ENCODE peak calls at places on chromosomes 13 and 19, in five cellular contexts. One of them, this sample, is unnamed.

GRCh38 chr13:20360041-20360491 is 127.9 kb upstream of the GJB6 start:
- DNase-seq in GM12865: no peak
- DNase-seq in kidney epithelial cell: no peak
- DNase-seq in esophagus squamous epithelium: no peak
- DNase-seq in HFF-Myc: no peak
- DNase-seq in this sample: no peak

GRCh38 chr13:53200498-53201453 is 172.2 kb downstream of the OLFM4 start:
- DNase-seq in esophagus squamous epithelium: no peak
- DNase-seq in HFF-Myc: no peak
- DNase-seq in GM12865: no peak
- DNase-seq in kidney epithelial cell: no peak
- DNase-seq in this sample: no peak

GRCh38 chr13:53198017-53198416 is 169.4 kb downstream of the OLFM4 start:
- DNase-seq in GM12865: no peak
- DNase-seq in HFF-Myc: no peak
- DNase-seq in kidney epithelial cell: no peak
- DNase-seq in esophagus squamous epithelium: no peak
- DNase-seq in this sample: no peak

GRCh38 chr19:29622191-29623070 is 16.3 kb downstream of the POP4 start:
- DNase-seq in esophagus squamous epithelium: no peak
- DNase-seq in GM12865: peak
- DNase-seq in kidney epithelial cell: no peak
- DNase-seq in HFF-Myc: no peak
- DNase-seq in this sample: no peak

GRCh38 chr19:31316201-31316951 is 32.9 kb downstream of the TSHZ3 start:
- DNase-seq in kidney epithelial cell: no peak
- DNase-seq in GM12865: no peak
- DNase-seq in HFF-Myc: no peak
- DNase-seq in esophagus squamous epithelium: no peak
- DNase-seq in this sample: no peak

GRCh38 chr19:42480335-42481095 is 37.8 kb upstream of the CXCL17 start:
- DNase-seq in HFF-Myc: no peak
- DNase-seq in kidney epithelial cell: no peak
- DNase-seq in esophagus squamous epithelium: no peak
- DNase-seq in GM12865: peak
- DNase-seq in this sample: peak

GRCh38 chr19:38816131-38816750 is 3.5 kb upstream of the LGALS4 start:
- DNase-seq in HFF-Myc: no peak
- DNase-seq in esophagus squamous epithelium: no peak
- DNase-seq in kidney epithelial cell: no peak
- DNase-seq in GM12865: no peak
- DNase-seq in this sample: no peak

GRCh38 chr13:108214511-108215383 is 589 bp downstream of the LIG4 start:
- DNase-seq in esophagus squamous epithelium: peak
- DNase-seq in GM12865: peak
- DNase-seq in HFF-Myc: no peak
- DNase-seq in kidney epithelial cell: no peak
- DNase-seq in this sample: no peak

GRCh38 chr13:45439781-45440462 is 21.7 kb upstream of the SLC25A30 start:
- DNase-seq in kidney epithelial cell: no peak
- DNase-seq in GM12865: no peak
- DNase-seq in HFF-Myc: no peak
- DNase-seq in esophagus squamous epithelium: no peak
- DNase-seq in this sample: no peak

GRCh38 chr19:8127311-8127710 is 22.1 kb downstream of the FBN3 start:
- DNase-seq in GM12865: no peak
- DNase-seq in esophagus squamous epithelium: no peak
- DNase-seq in HFF-Myc: no peak
- DNase-seq in kidney epithelial cell: no peak
- DNase-seq in this sample: no peak

GRCh38 chr13:40534456-40534855 is 132.0 kb downstream of the FOXO1 start:
- DNase-seq in kidney epithelial cell: no peak
- DNase-seq in HFF-Myc: no peak
- DNase-seq in esophagus squamous epithelium: no peak
- DNase-seq in GM12865: no peak
- DNase-seq in this sample: no peak

GRCh38 chr13:48401480-48401879 is 11.4 kb downstream of the LPAR6 start:
- DNase-seq in kidney epithelial cell: no peak
- DNase-seq in HFF-Myc: no peak
- DNase-seq in esophagus squamous epithelium: no peak
- DNase-seq in GM12865: no peak
- DNase-seq in this sample: no peak

GRCh38 chr19:13492128-13492527 is 14.2 kb downstream of the CACNA1A start:
- DNase-seq in esophagus squamous epithelium: no peak
- DNase-seq in GM12865: no peak
- DNase-seq in kidney epithelial cell: no peak
- DNase-seq in HFF-Myc: no peak
- DNase-seq in this sample: peak

GRCh38 chr13:95926231-95926630 is 127.0 kb downstream of the UGGT2 start:
- DNase-seq in HFF-Myc: no peak
- DNase-seq in kidney epithelial cell: no peak
- DNase-seq in GM12865: no peak
- DNase-seq in esophagus squamous epithelium: no peak
- DNase-seq in this sample: no peak

GRCh38 chr13:94214979-94215378 is 264.5 kb downstream of the DCT start:
- DNase-seq in GM12865: no peak
- DNase-seq in HFF-Myc: no peak
- DNase-seq in esophagus squamous epithelium: no peak
- DNase-seq in kidney epithelial cell: no peak
- DNase-seq in this sample: no peak

GRCh38 chr19:16327911-16328823 is 3.5 kb downstream of the KLF2 start:
- DNase-seq in GM12865: peak
- DNase-seq in esophagus squamous epithelium: no peak
- DNase-seq in HFF-Myc: no peak
- DNase-seq in kidney epithelial cell: no peak
- DNase-seq in this sample: no peak

GRCh38 chr13:95714142-95714832 is 37.3 kb downstream of the DNAJC3 start:
- DNase-seq in GM12865: no peak
- DNase-seq in kidney epithelial cell: peak
- DNase-seq in HFF-Myc: no peak
- DNase-seq in esophagus squamous epithelium: no peak
- DNase-seq in this sample: peak

GRCh38 chr13:111657013-111657412 is 336.6 kb downstream of the TEX29 start:
- DNase-seq in esophagus squamous epithelium: no peak
- DNase-seq in kidney epithelial cell: no peak
- DNase-seq in GM12865: no peak
- DNase-seq in HFF-Myc: no peak
- DNase-seq in this sample: no peak

GRCh38 chr19:18980432-18981020 is 39.5 kb upstream of the HOMER3 start:
- DNase-seq in HFF-Myc: no peak
- DNase-seq in GM12865: no peak
- DNase-seq in kidney epithelial cell: no peak
- DNase-seq in esophagus squamous epithelium: no peak
- DNase-seq in this sample: no peak

GRCh38 chr13:41780736-41781708 is 179.9 kb downstream of the VWA8 start:
- DNase-seq in esophagus squamous epithelium: no peak
- DNase-seq in GM12865: no peak
- DNase-seq in kidney epithelial cell: no peak
- DNase-seq in HFF-Myc: peak
- DNase-seq in this sample: peak

GRCh38 chr13:112376050-112376681 is at the start of gene SPACA7:
- DNase-seq in esophagus squamous epithelium: no peak
- DNase-seq in HFF-Myc: no peak
- DNase-seq in kidney epithelial cell: no peak
- DNase-seq in GM12865: no peak
- DNase-seq in this sample: no peak

GRCh38 chr13:48579167-48579918 is 46.5 kb upstream of the RCBTB2 start:
- DNase-seq in kidney epithelial cell: no peak
- DNase-seq in GM12865: peak
- DNase-seq in esophagus squamous epithelium: no peak
- DNase-seq in HFF-Myc: no peak
- DNase-seq in this sample: no peak

GRCh38 chr13:113147206-113147605 is 11.2 kb upstream of the PROZ start:
- DNase-seq in kidney epithelial cell: no peak
- DNase-seq in HFF-Myc: no peak
- DNase-seq in GM12865: no peak
- DNase-seq in esophagus squamous epithelium: no peak
- DNase-seq in this sample: no peak

GRCh38 chr19:17726914-17727773 is 7.9 kb downstream of the MAP1S start:
- DNase-seq in kidney epithelial cell: no peak
- DNase-seq in esophagus squamous epithelium: no peak
- DNase-seq in GM12865: no peak
- DNase-seq in HFF-Myc: no peak
- DNase-seq in this sample: no peak

GRCh38 chr13:21118180-21118579 is 56.8 kb upstream of the LATS2 start:
- DNase-seq in HFF-Myc: no peak
- DNase-seq in GM12865: no peak
- DNase-seq in kidney epithelial cell: no peak
- DNase-seq in esophagus squamous epithelium: no peak
- DNase-seq in this sample: no peak

GRCh38 chr13:107067381-107067780 is 499.4 kb upstream of the ARGLU1 start:
- DNase-seq in esophagus squamous epithelium: no peak
- DNase-seq in GM12865: no peak
- DNase-seq in HFF-Myc: no peak
- DNase-seq in kidney epithelial cell: no peak
- DNase-seq in this sample: no peak

GRCh38 chr19:7915250-7916136 is 863 bp downstream of the TGFBR3L start:
- DNase-seq in GM12865: no peak
- DNase-seq in HFF-Myc: no peak
- DNase-seq in kidney epithelial cell: no peak
- DNase-seq in esophagus squamous epithelium: no peak
- DNase-seq in this sample: no peak

GRCh38 chr19:47414469-47414868 is 4.9 kb downstream of the MEIS3 start:
- DNase-seq in GM12865: peak
- DNase-seq in kidney epithelial cell: no peak
- DNase-seq in HFF-Myc: no peak
- DNase-seq in esophagus squamous epithelium: no peak
- DNase-seq in this sample: no peak

GRCh38 chr13:67130444-67130843 is 99.7 kb downstream of the PCDH9 start:
- DNase-seq in kidney epithelial cell: no peak
- DNase-seq in HFF-Myc: no peak
- DNase-seq in GM12865: no peak
- DNase-seq in esophagus squamous epithelium: no peak
- DNase-seq in this sample: no peak

GRCh38 chr19:40928859-40929258 is 46.8 kb upstream of the CYP2A7 start:
- DNase-seq in HFF-Myc: no peak
- DNase-seq in kidney epithelial cell: no peak
- DNase-seq in esophagus squamous epithelium: no peak
- DNase-seq in GM12865: no peak
- DNase-seq in this sample: no peak

GRCh38 chr19:4579389-4579788 is 19.9 kb upstream of the SEMA6B start:
- DNase-seq in kidney epithelial cell: no peak
- DNase-seq in esophagus squamous epithelium: no peak
- DNase-seq in GM12865: no peak
- DNase-seq in HFF-Myc: no peak
- DNase-seq in this sample: no peak

GRCh38 chr13:106532111-106532929 is 3.1 kb downstream of the EFNB2 start:
- DNase-seq in GM12865: no peak
- DNase-seq in kidney epithelial cell: no peak
- DNase-seq in esophagus squamous epithelium: no peak
- DNase-seq in HFF-Myc: no peak
- DNase-seq in this sample: no peak

GRCh38 chr19:1252221-1252817 is 3.9 kb downstream of the MIDN start:
- DNase-seq in HFF-Myc: no peak
- DNase-seq in esophagus squamous epithelium: peak
- DNase-seq in kidney epithelial cell: no peak
- DNase-seq in GM12865: peak
- DNase-seq in this sample: peak
- H3K4me3 ChIP-seq in HFF-Myc: peak
- H3K4me3 ChIP-seq in esophagus squamous epithelium: peak
- H3K4me3 ChIP-seq in kidney epithelial cell: peak
- H3K4me3 ChIP-seq in GM12865: peak
- H3K4me3 ChIP-seq in this sample: peak

GRCh38 chr13:27619711-27620376 is 485 bp downstream of the LNX2 start:
- DNase-seq in HFF-Myc: no peak
- DNase-seq in GM12865: peak
- DNase-seq in esophagus squamous epithelium: no peak
- DNase-seq in kidney epithelial cell: no peak
- DNase-seq in this sample: no peak
- TF ChIP-seq CTCF in HFF-Myc: no peak
- TF ChIP-seq CTCF in GM12865: peak
- TF ChIP-seq CTCF in esophagus squamous epithelium: peak
- TF ChIP-seq CTCF in kidney epithelial cell: peak
- TF ChIP-seq CTCF in this sample: peak

DNA sequence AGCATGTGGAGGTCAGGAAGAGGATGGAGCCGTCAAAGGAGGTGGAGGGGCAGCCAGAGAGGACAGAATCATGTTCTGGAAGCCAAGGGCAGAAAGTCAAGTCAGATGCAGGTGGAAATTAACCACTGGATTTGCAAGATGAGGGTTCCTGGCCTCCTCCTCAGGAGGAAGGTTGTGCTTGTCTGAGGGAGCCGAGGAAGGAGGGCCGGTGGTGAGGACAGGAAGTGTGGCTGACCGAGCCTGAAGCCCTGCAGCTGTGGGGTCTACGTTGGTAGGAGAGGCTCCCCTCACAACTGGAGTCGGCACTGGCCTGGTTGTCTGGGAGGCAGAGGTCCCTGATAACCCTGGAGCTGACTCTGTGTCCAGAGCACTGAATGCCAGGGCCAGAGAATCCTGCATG is 15.4 kb upstream of the DHDH start:
- DNase-seq in kidney epithelial cell: no peak
- DNase-seq in esophagus squamous epithelium: no peak
- DNase-seq in HFF-Myc: no peak
- DNase-seq in GM12865: peak
- DNase-seq in this sample: no peak
- H3K4me3 ChIP-seq in kidney epithelial cell: no peak
- H3K4me3 ChIP-seq in esophagus squamous epithelium: no peak
- H3K4me3 ChIP-seq in HFF-Myc: no peak
- H3K4me3 ChIP-seq in GM12865: no peak
- H3K4me3 ChIP-seq in this sample: no peak

DNA sequence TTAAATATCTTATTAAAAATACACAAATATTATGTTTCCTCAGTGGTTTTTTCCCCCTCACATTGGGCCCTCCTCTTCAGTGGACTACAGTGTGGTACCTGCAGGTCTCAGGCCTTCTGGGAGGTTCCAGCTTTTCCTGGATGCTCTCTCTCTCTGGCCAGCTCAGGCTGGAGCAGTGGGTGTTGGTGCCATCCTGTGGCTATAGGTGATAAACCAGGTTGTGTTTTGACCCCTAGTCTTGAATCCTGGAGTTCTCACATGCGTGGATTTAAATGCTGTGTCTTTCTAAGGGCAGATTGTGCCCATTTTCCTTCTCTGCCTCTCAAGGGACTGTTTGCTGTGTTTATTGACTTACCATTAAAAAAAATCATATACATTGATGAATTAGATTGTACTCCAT is 41.2 kb upstream of the ZNF527 start:
- DNase-seq in HFF-Myc: no peak
- DNase-seq in kidney epithelial cell: no peak
- DNase-seq in esophagus squamous epithelium: no peak
- DNase-seq in GM12865: no peak
- DNase-seq in this sample: no peak
- TF ChIP-seq CTCF in HFF-Myc: no peak
- TF ChIP-seq CTCF in kidney epithelial cell: no peak
- TF ChIP-seq CTCF in esophagus squamous epithelium: no peak
- TF ChIP-seq CTCF in GM12865: no peak
- TF ChIP-seq CTCF in this sample: no peak

This sample was measured in BJ.